ENCODE peak calls at places on chromosomes 13 and 19, in four cellular contexts. One of them, this sample, is unnamed.

GRCh38 chr19:29662604-29663404 is 2.5 kb upstream of the PLEKHF1 start:
- DNase-seq in HT-29: peak
- DNase-seq in stimulated activated CD8-positive, alpha-beta memory T cell treated with anti-CD3 and anti-CD28 coated beads, Interleukin-2, amount 100 ng/mL, for 1 hour: no peak
- DNase-seq in astrocyte: peak
- DNase-seq in this sample: peak

GRCh38 chr19:6677924-6678689 is 8.1 kb upstream of the TNFSF14 start:
- DNase-seq in stimulated activated CD8-positive, alpha-beta memory T cell treated with anti-CD3 and anti-CD28 coated beads, Interleukin-2, amount 100 ng/mL, for 1 hour: no peak
- DNase-seq in HT-29: no peak
- DNase-seq in astrocyte: no peak
- DNase-seq in this sample: peak

GRCh38 chr19:13875824-13876223 is 1.1 kb upstream of the NANOS3 start:
- DNase-seq in HT-29: no peak
- DNase-seq in astrocyte: no peak
- DNase-seq in stimulated activated CD8-positive, alpha-beta memory T cell treated with anti-CD3 and anti-CD28 coated beads, Interleukin-2, amount 100 ng/mL, for 1 hour: no peak
- DNase-seq in this sample: no peak

GRCh38 chr19:12453495-12453894 is 12.7 kb upstream of the ZNF443 start:
- DNase-seq in HT-29: peak
- DNase-seq in astrocyte: no peak
- DNase-seq in stimulated activated CD8-positive, alpha-beta memory T cell treated with anti-CD3 and anti-CD28 coated beads, Interleukin-2, amount 100 ng/mL, for 1 hour: no peak
- DNase-seq in this sample: peak

GRCh38 chr13:94712812-94713555 is 639 bp upstream of the SOX21 start:
- DNase-seq in stimulated activated CD8-positive, alpha-beta memory T cell treated with anti-CD3 and anti-CD28 coated beads, Interleukin-2, amount 100 ng/mL, for 1 hour: no peak
- DNase-seq in astrocyte: peak
- DNase-seq in HT-29: no peak
- DNase-seq in this sample: no peak

GRCh38 chr13:110113284-110113764 is 193.6 kb downstream of the COL4A1 start:
- DNase-seq in astrocyte: peak
- DNase-seq in HT-29: no peak
- DNase-seq in stimulated activated CD8-positive, alpha-beta memory T cell treated with anti-CD3 and anti-CD28 coated beads, Interleukin-2, amount 100 ng/mL, for 1 hour: no peak
- DNase-seq in this sample: no peak

GRCh38 chr19:23399443-23399842 is 4.2 kb upstream of the ZNF91 start:
- DNase-seq in stimulated activated CD8-positive, alpha-beta memory T cell treated with anti-CD3 and anti-CD28 coated beads, Interleukin-2, amount 100 ng/mL, for 1 hour: no peak
- DNase-seq in HT-29: no peak
- DNase-seq in astrocyte: no peak
- DNase-seq in this sample: no peak

GRCh38 chr19:38653028-38653571 is 5.7 kb downstream of the ACTN4 start:
- DNase-seq in stimulated activated CD8-positive, alpha-beta memory T cell treated with anti-CD3 and anti-CD28 coated beads, Interleukin-2, amount 100 ng/mL, for 1 hour: no peak
- DNase-seq in HT-29: peak
- DNase-seq in astrocyte: peak
- DNase-seq in this sample: no peak

GRCh38 chr13:43977911-43978310 is 98.2 kb downstream of the LACC1 start:
- DNase-seq in HT-29: no peak
- DNase-seq in stimulated activated CD8-positive, alpha-beta memory T cell treated with anti-CD3 and anti-CD28 coated beads, Interleukin-2, amount 100 ng/mL, for 1 hour: no peak
- DNase-seq in astrocyte: no peak
- DNase-seq in this sample: no peak

GRCh38 chr19:45506991-45507863 is at the start of gene VASP:
- DNase-seq in stimulated activated CD8-positive, alpha-beta memory T cell treated with anti-CD3 and anti-CD28 coated beads, Interleukin-2, amount 100 ng/mL, for 1 hour: peak
- DNase-seq in HT-29: peak
- DNase-seq in astrocyte: peak
- DNase-seq in this sample: peak

GRCh38 chr19:41530761-41531301 is 45.1 kb upstream of the CEACAM21 start:
- DNase-seq in astrocyte: no peak
- DNase-seq in HT-29: no peak
- DNase-seq in stimulated activated CD8-positive, alpha-beta memory T cell treated with anti-CD3 and anti-CD28 coated beads, Interleukin-2, amount 100 ng/mL, for 1 hour: no peak
- DNase-seq in this sample: no peak

GRCh38 chr19:42140125-42140754 is 8.0 kb upstream of the POU2F2 start:
- DNase-seq in HT-29: peak
- DNase-seq in astrocyte: peak
- DNase-seq in stimulated activated CD8-positive, alpha-beta memory T cell treated with anti-CD3 and anti-CD28 coated beads, Interleukin-2, amount 100 ng/mL, for 1 hour: no peak
- DNase-seq in this sample: peak

GRCh38 chr13:64371461-64371860 is 2858.7 kb downstream of the PCDH9 start:
- DNase-seq in stimulated activated CD8-positive, alpha-beta memory T cell treated with anti-CD3 and anti-CD28 coated beads, Interleukin-2, amount 100 ng/mL, for 1 hour: no peak
- DNase-seq in HT-29: no peak
- DNase-seq in astrocyte: no peak
- DNase-seq in this sample: no peak

GRCh38 chr13:49436890-49437289 is 7.0 kb downstream of the CAB39L start:
- DNase-seq in HT-29: peak
- DNase-seq in astrocyte: peak
- DNase-seq in stimulated activated CD8-positive, alpha-beta memory T cell treated with anti-CD3 and anti-CD28 coated beads, Interleukin-2, amount 100 ng/mL, for 1 hour: no peak
- DNase-seq in this sample: no peak

GRCh38 chr19:10120538-10121198 is 969 bp upstream of the EIF3G start:
- DNase-seq in HT-29: no peak
- DNase-seq in astrocyte: peak
- DNase-seq in stimulated activated CD8-positive, alpha-beta memory T cell treated with anti-CD3 and anti-CD28 coated beads, Interleukin-2, amount 100 ng/mL, for 1 hour: no peak
- DNase-seq in this sample: no peak

GRCh38 chr19:6963259-6963852 is 57.9 kb downstream of the MBD3L2B start:
- DNase-seq in HT-29: no peak
- DNase-seq in astrocyte: no peak
- DNase-seq in stimulated activated CD8-positive, alpha-beta memory T cell treated with anti-CD3 and anti-CD28 coated beads, Interleukin-2, amount 100 ng/mL, for 1 hour: no peak
- DNase-seq in this sample: no peak

GRCh38 chr19:48445256-48445605 is 552 bp upstream of the GRWD1 start:
- DNase-seq in astrocyte: peak
- DNase-seq in HT-29: peak
- DNase-seq in stimulated activated CD8-positive, alpha-beta memory T cell treated with anti-CD3 and anti-CD28 coated beads, Interleukin-2, amount 100 ng/mL, for 1 hour: no peak
- DNase-seq in this sample: no peak

GRCh38 chr13:94617389-94618000 is 15.8 kb downstream of the GPR180 start:
- DNase-seq in HT-29: peak
- DNase-seq in astrocyte: no peak
- DNase-seq in stimulated activated CD8-positive, alpha-beta memory T cell treated with anti-CD3 and anti-CD28 coated beads, Interleukin-2, amount 100 ng/mL, for 1 hour: no peak
- DNase-seq in this sample: no peak

GRCh38 chr19:33580645-33581037 is 41.1 kb upstream of the CHST8 start:
- DNase-seq in HT-29: no peak
- DNase-seq in astrocyte: no peak
- DNase-seq in stimulated activated CD8-positive, alpha-beta memory T cell treated with anti-CD3 and anti-CD28 coated beads, Interleukin-2, amount 100 ng/mL, for 1 hour: no peak
- DNase-seq in this sample: no peak

GRCh38 chr19:46924874-46925547 is 64.2 kb downstream of the ARHGAP35 start:
- DNase-seq in stimulated activated CD8-positive, alpha-beta memory T cell treated with anti-CD3 and anti-CD28 coated beads, Interleukin-2, amount 100 ng/mL, for 1 hour: no peak
- DNase-seq in astrocyte: no peak
- DNase-seq in HT-29: peak
- DNase-seq in this sample: no peak

GRCh38 chr19:6979341-6979740 is 41.9 kb downstream of the MBD3L2B start:
- DNase-seq in astrocyte: no peak
- DNase-seq in HT-29: no peak
- DNase-seq in stimulated activated CD8-positive, alpha-beta memory T cell treated with anti-CD3 and anti-CD28 coated beads, Interleukin-2, amount 100 ng/mL, for 1 hour: no peak
- DNase-seq in this sample: no peak

GRCh38 chr13:33633701-33634525 is 184.0 kb upstream of the RFC3 start:
- DNase-seq in astrocyte: peak
- DNase-seq in HT-29: no peak
- DNase-seq in stimulated activated CD8-positive, alpha-beta memory T cell treated with anti-CD3 and anti-CD28 coated beads, Interleukin-2, amount 100 ng/mL, for 1 hour: no peak
- DNase-seq in this sample: no peak

GRCh38 chr19:4431808-4432674 is 25.6 kb downstream of the UBXN6 start:
- DNase-seq in HT-29: no peak
- DNase-seq in stimulated activated CD8-positive, alpha-beta memory T cell treated with anti-CD3 and anti-CD28 coated beads, Interleukin-2, amount 100 ng/mL, for 1 hour: no peak
- DNase-seq in astrocyte: no peak
- DNase-seq in this sample: no peak

GRCh38 chr19:31438401-31439269 is 89.4 kb upstream of the TSHZ3 start:
- DNase-seq in HT-29: no peak
- DNase-seq in stimulated activated CD8-positive, alpha-beta memory T cell treated with anti-CD3 and anti-CD28 coated beads, Interleukin-2, amount 100 ng/mL, for 1 hour: no peak
- DNase-seq in astrocyte: no peak
- DNase-seq in this sample: no peak

GRCh38 chr19:58476498-58477015 is 405 bp downstream of the ZNF446 start:
- DNase-seq in astrocyte: peak
- DNase-seq in stimulated activated CD8-positive, alpha-beta memory T cell treated with anti-CD3 and anti-CD28 coated beads, Interleukin-2, amount 100 ng/mL, for 1 hour: no peak
- DNase-seq in HT-29: peak
- DNase-seq in this sample: no peak

GRCh38 chr13:33940898-33941297 is 122.9 kb downstream of the RFC3 start:
- DNase-seq in HT-29: no peak
- DNase-seq in astrocyte: no peak
- DNase-seq in stimulated activated CD8-positive, alpha-beta memory T cell treated with anti-CD3 and anti-CD28 coated beads, Interleukin-2, amount 100 ng/mL, for 1 hour: no peak
- DNase-seq in this sample: no peak

GRCh38 chr19:7982103-7982502 is 23.3 kb downstream of the ELAVL1 start:
- DNase-seq in HT-29: no peak
- DNase-seq in astrocyte: no peak
- DNase-seq in stimulated activated CD8-positive, alpha-beta memory T cell treated with anti-CD3 and anti-CD28 coated beads, Interleukin-2, amount 100 ng/mL, for 1 hour: no peak
- DNase-seq in this sample: no peak

GRCh38 chr13:31797154-31797775 is 57.9 kb downstream of the RXFP2 start:
- DNase-seq in stimulated activated CD8-positive, alpha-beta memory T cell treated with anti-CD3 and anti-CD28 coated beads, Interleukin-2, amount 100 ng/mL, for 1 hour: no peak
- DNase-seq in astrocyte: peak
- DNase-seq in HT-29: peak
- DNase-seq in this sample: no peak

GRCh38 chr19:43371909-43372308 is 18.4 kb downstream of the CD177 start:
- DNase-seq in stimulated activated CD8-positive, alpha-beta memory T cell treated with anti-CD3 and anti-CD28 coated beads, Interleukin-2, amount 100 ng/mL, for 1 hour: no peak
- DNase-seq in astrocyte: no peak
- DNase-seq in HT-29: no peak
- DNase-seq in this sample: no peak

GRCh38 chr19:39498262-39499081 is at the start of gene DLL3:
- DNase-seq in astrocyte: no peak
- DNase-seq in HT-29: peak
- DNase-seq in stimulated activated CD8-positive, alpha-beta memory T cell treated with anti-CD3 and anti-CD28 coated beads, Interleukin-2, amount 100 ng/mL, for 1 hour: no peak
- DNase-seq in this sample: no peak

GRCh38 chr19:39128511-39129079 is 3.0 kb downstream of the PAK4 start:
- DNase-seq in astrocyte: no peak
- DNase-seq in stimulated activated CD8-positive, alpha-beta memory T cell treated with anti-CD3 and anti-CD28 coated beads, Interleukin-2, amount 100 ng/mL, for 1 hour: no peak
- DNase-seq in HT-29: no peak
- DNase-seq in this sample: no peak

GRCh38 chr13:37443538-37443937 is 155.0 kb downstream of the POSTN start:
- DNase-seq in HT-29: no peak
- DNase-seq in stimulated activated CD8-positive, alpha-beta memory T cell treated with anti-CD3 and anti-CD28 coated beads, Interleukin-2, amount 100 ng/mL, for 1 hour: no peak
- DNase-seq in astrocyte: peak
- DNase-seq in this sample: no peak

GRCh38 chr13:95714142-95714832 is 37.3 kb downstream of the DNAJC3 start:
- DNase-seq in HT-29: peak
- DNase-seq in stimulated activated CD8-positive, alpha-beta memory T cell treated with anti-CD3 and anti-CD28 coated beads, Interleukin-2, amount 100 ng/mL, for 1 hour: no peak
- DNase-seq in astrocyte: peak
- DNase-seq in this sample: no peak

GRCh38 chr19:996051-996838 is 4.0 kb upstream of the GRIN3B start:
- DNase-seq in astrocyte: peak
- DNase-seq in stimulated activated CD8-positive, alpha-beta memory T cell treated with anti-CD3 and anti-CD28 coated beads, Interleukin-2, amount 100 ng/mL, for 1 hour: peak
- DNase-seq in HT-29: no peak
- DNase-seq in this sample: no peak

GRCh38 chr19:53898166-53898565 is 10.9 kb upstream of the CACNG7 start:
- DNase-seq in astrocyte: no peak
- DNase-seq in HT-29: no peak
- DNase-seq in stimulated activated CD8-positive, alpha-beta memory T cell treated with anti-CD3 and anti-CD28 coated beads, Interleukin-2, amount 100 ng/mL, for 1 hour: no peak
- DNase-seq in this sample: no peak

GRCh38 chr19:13318190-13318589 is 168.0 kb downstream of the IER2 start:
- DNase-seq in astrocyte: no peak
- DNase-seq in HT-29: no peak
- DNase-seq in stimulated activated CD8-positive, alpha-beta memory T cell treated with anti-CD3 and anti-CD28 coated beads, Interleukin-2, amount 100 ng/mL, for 1 hour: no peak
- DNase-seq in this sample: no peak

GRCh38 chr13:111202149-111202548 is 87.0 kb downstream of the ARHGEF7 start:
- DNase-seq in astrocyte: no peak
- DNase-seq in HT-29: no peak
- DNase-seq in stimulated activated CD8-positive, alpha-beta memory T cell treated with anti-CD3 and anti-CD28 coated beads, Interleukin-2, amount 100 ng/mL, for 1 hour: no peak
- DNase-seq in this sample: no peak

GRCh38 chr19:48501961-48502719 is 9.5 kb downstream of the LMTK3 start:
- DNase-seq in HT-29: peak
- DNase-seq in stimulated activated CD8-positive, alpha-beta memory T cell treated with anti-CD3 and anti-CD28 coated beads, Interleukin-2, amount 100 ng/mL, for 1 hour: peak
- DNase-seq in astrocyte: no peak
- DNase-seq in this sample: peak

This sample was measured in ureter.